ENCODE peak calls at places on chromosome 7, in six cellular contexts. J is sigmoid colon, A is AG04450, M is neural progenitor cell, P is IMR-90, Q is mesenchymal stem cell. O is an unnamed sample.

GRCh38 chr7:33578166-33578565 is 327.2 kb upstream of the BMPER start:
- DNase-seq in M (no peak), A (no peak), Q (no peak), J (no peak), P (peak; percentile 28), O (no peak)

GRCh38 chr7:153190986-153191385 is 431.4 kb downstream of the ACTR3B start:
- DNase-seq in A (no peak), P (no peak), M (no peak), J (no peak), Q (no peak), O (no peak)

GRCh38 chr7:147992698-147993097 is 597.9 kb upstream of the C7orf33 start:
- DNase-seq in P (no peak), A (no peak), J (no peak), M (no peak), Q (no peak), O (no peak)

GRCh38 chr7:151462306-151462779 is 22.4 kb upstream of the CRYGN start:
- DNase-seq in Q (no peak), A (no peak), P (no peak), M (no peak), J (no peak), O (no peak)

GRCh38 chr7:48090095-48090805 is 1.2 kb downstream of the UPP1 start:
- DNase-seq in M (peak; percentile 83), Q (peak; percentile 78), P (peak; percentile 34), A (no peak), J (peak; percentile 78), O (peak; percentile 82)

GRCh38 chr7:124489925-124490324 is 275.7 kb downstream of the GPR37 start:
- DNase-seq in M (no peak), P (no peak), A (no peak), J (no peak), Q (no peak), O (no peak)

GRCh38 chr7:157564518-157565177 is 227.8 kb downstream of the DNAJB6 start:
- DNase-seq in Q (peak; percentile 72), A (no peak), M (no peak), P (peak; percentile 4), J (no peak), O (no peak)

GRCh38 chr7:116630932-116631449 is 41.0 kb upstream of the MET start:
- DNase-seq in J (peak; percentile 78), P (peak; percentile 82), A (no peak), M (peak; percentile 26), Q (peak; percentile 80), O (peak; percentile 79)

GRCh38 chr7:6258440-6259182 is 13.8 kb downstream of the CYTH3 start:
- DNase-seq in M (no peak), P (peak; percentile 79), A (no peak), Q (peak; percentile 74), J (no peak), O (no peak)

GRCh38 chr7:151699920-151700319 is 177.0 kb downstream of the PRKAG2 start:
- DNase-seq in Q (peak; percentile 59), J (no peak), M (no peak), P (peak; percentile 39), A (no peak), O (no peak)

GRCh38 chr7:100864263-100864845 is 2.8 kb upstream of the TRIP6 start:
- DNase-seq in J (no peak), Q (no peak), A (no peak), P (no peak), M (no peak), O (no peak)

GRCh38 chr7:98206451-98207330 is 4.5 kb upstream of the BHLHA15 start:
- DNase-seq in M (no peak), J (no peak), P (no peak), A (no peak), Q (no peak), O (peak; percentile 60)

GRCh38 chr7:104627516-104627915 is 299.1 kb downstream of the LHFPL3 start:
- DNase-seq in J (no peak), P (peak; percentile 9), Q (no peak), A (no peak), M (peak; percentile 67), O (no peak)

GRCh38 chr7:924541-925231 is 29.8 kb downstream of the ADAP1 start:
- DNase-seq in A (no peak), J (peak; percentile 66), Q (no peak), P (peak; percentile 12), M (no peak), O (peak; percentile 63)

GRCh38 chr7:130180571-130180971 is 24.6 kb downstream of the TMEM209 start:
- DNase-seq in A (no peak), Q (peak; percentile 3), P (peak; percentile 85), M (no peak), J (no peak), O (no peak)

GRCh38 chr7:20408467-20408826 is 77.7 kb downstream of the ITGB8 start:
- DNase-seq in M (no peak), P (peak; percentile 19), A (no peak), J (no peak), Q (peak; percentile 28), O (no peak)

DNA sequence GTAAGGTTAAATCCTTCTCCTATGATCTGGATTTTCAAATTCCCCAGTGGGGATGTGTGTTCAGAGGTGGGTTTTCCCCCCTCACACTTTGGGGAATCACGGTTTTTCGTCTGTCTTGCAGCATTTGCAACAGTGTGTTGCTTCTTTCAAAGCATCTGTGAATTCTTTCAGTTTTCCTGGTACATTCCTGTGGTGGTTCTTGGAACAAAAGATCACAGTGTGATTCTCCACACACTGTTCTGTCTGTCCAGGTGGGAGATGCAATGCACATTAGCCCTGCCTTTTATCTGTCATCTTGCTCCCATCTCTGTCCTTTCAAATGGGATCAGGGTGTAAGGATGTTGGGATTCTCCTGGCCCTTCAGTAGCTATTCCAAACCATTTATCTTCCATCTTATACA is 11.8 kb downstream of the AGK start:
- DNase-seq in P (no peak), M (no peak), Q (no peak), J (no peak), A (no peak), O (no peak)
- H3K27ac ChIP-seq in P (no peak overlapping the region), M (no peak overlapping the region), Q (peak overlapping the region; percentile 5), J (no peak overlapping the region), A (no peak overlapping the region), O (no peak overlapping the region)

GRCh38 chr7:122269241-122269640 is 35.3 kb downstream of the FEZF1 start:
- DNase-seq in J (no peak), P (no peak), M (no peak), Q (no peak), A (no peak), O (no peak)

GRCh38 chr7:122268101-122268500 is 36.4 kb downstream of the FEZF1 start:
- DNase-seq in Q (no peak), A (no peak), M (no peak), J (no peak), P (no peak), O (no peak)

DNA sequence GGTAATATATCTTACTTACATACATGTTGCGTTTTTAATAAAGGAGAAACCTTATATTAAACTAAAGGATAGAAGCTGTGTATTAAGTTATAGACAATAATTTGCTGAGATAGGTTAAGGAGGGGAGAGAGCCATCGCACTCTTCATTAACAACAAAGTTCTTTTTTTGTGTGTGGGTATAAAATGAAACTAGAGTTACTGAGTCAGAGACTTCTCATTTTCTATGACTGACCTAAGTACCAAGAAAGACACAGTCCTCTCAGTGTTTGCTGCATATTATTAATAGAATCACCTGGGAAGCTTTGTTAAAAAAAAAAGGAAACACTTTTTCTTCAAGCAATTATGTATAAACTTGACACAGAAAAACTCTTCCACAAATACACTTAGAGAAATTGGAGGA is 31.4 kb downstream of the FEZF1 start:
- DNase-seq in A (no peak), J (no peak), P (no peak), M (no peak), Q (no peak), O (no peak)
- H3K4me3 ChIP-seq in A (no peak overlapping the region), J (no peak overlapping the region), P (no peak overlapping the region), M (no peak overlapping the region), Q (no peak overlapping the region), O (no peak overlapping the region)

GRCh38 chr7:50657912-50658311 is 92.7 kb upstream of the DDC start:
- DNase-seq in A (no peak), Q (no peak), J (no peak), P (no peak), M (no peak), O (no peak)

GRCh38 chr7:50656141-50656895 is 91.1 kb upstream of the DDC start:
- DNase-seq in Q (peak; percentile 20), M (no peak), J (peak; percentile 70), A (no peak), P (no peak), O (peak; percentile 36)

GRCh38 chr7:50658696-50659095 is 93.5 kb upstream of the DDC start:
- DNase-seq in J (no peak), A (no peak), M (no peak), Q (no peak), P (no peak), O (no peak)

GRCh38 chr7:50655490-50655889 is 90.3 kb upstream of the DDC start:
- DNase-seq in J (no peak), A (no peak), Q (no peak), M (no peak), P (no peak), O (no peak)

GRCh38 chr7:50657341-50657873 is 92.2 kb upstream of the DDC start:
- DNase-seq in P (peak; percentile 12), J (peak; percentile 95), M (no peak), Q (peak; percentile 34), A (no peak), O (no peak)
- H3K27ac ChIP-seq in P (no peak overlapping the region), J (peak overlapping the region; percentile 80), M (no peak overlapping the region), Q (no peak overlapping the region), A (no peak overlapping the region), O (peak overlapping the region; percentile 67)

GRCh38 chr7:15836041-15836440 is 149.6 kb upstream of the MEOX2 start:
- DNase-seq in P (peak; percentile 50), J (no peak), A (no peak), M (no peak), Q (no peak), O (no peak)

GRCh38 chr7:15837627-15838026 is 151.1 kb upstream of the MEOX2 start:
- DNase-seq in P (no peak), J (no peak), A (no peak), M (no peak), Q (no peak), O (no peak)

DNA sequence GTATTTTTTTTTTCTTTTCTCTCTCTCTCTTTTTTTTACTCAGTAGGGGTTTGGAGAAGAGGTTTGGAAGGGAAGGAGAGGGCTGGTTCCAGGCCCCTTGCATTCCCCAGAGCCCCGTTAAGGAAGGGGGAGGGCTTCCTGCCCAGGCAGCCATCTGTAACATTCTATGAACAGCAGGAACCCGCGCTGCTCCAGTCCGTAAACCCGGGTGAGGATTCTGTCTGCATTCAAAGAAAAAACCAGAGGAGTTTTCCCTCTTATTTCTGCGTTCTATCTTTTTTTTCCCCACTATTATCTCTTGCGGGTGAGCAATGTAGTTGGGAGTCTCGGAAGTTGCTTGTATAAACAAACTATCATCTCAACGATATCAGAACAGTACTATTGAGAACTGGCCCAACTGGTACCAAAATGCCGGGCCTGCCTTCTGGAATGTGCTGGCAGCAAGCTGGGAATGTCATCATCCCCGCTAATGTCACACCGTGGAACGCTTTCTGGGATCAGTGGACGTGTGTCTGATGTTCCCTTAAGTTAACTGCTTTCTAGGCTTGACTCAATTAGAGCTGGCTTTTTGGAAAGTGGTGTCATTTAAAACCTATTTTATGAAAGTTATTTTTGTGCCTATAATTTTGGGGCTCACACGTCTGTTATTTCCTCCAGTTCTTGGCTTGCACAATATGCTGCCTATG is 153.1 kb upstream of the MEOX2 start:
- DNase-seq in J (peak; percentile 78), Q (peak; percentile 46), A (no peak), P (no peak), M (peak; percentile 85), O (no peak)
- H3K4me3 ChIP-seq in J (peak overlapping the region; percentile 40), Q (no peak overlapping the region), A (peak overlapping the region; percentile 46), P (peak overlapping the region; percentile 17), M (no peak overlapping the region), O (peak overlapping the region; percentile 25)

GRCh38 chr7:92613214-92613613 is 23.0 kb upstream of the FAM133B start:
- DNase-seq in J (no peak), P (peak; percentile 51), Q (no peak), A (no peak), M (no peak), O (no peak)
- H3K27ac ChIP-seq in J (no peak overlapping the region), P (no peak overlapping the region), Q (no peak overlapping the region), A (no peak overlapping the region), M (no peak overlapping the region), O (no peak overlapping the region)